ENCODE peak calls at places on chromosomes 2 and 18, in nine cellular contexts. L is stomach, X is spleen, E is HepG2, P is HCT116, F is prostate gland, C is suprapubic skin, Y is transverse colon, G is Panc1. A is an unnamed sample.

GRCh38 chr18:47163241-47163640 is 12.9 kb downstream of the IER3IP1 start:
- DNase-seq in L (no peak), X (no peak), E (no peak), P (no peak), F (no peak), C (no peak), Y (no peak), G (no peak), A (no peak)

GRCh38 chr18:50879302-50880107 is 587 bp downstream of the ME2 start:
- DNase-seq in L (peak), X (no peak), E (peak), P (no peak), F (peak), C (no peak), Y (peak), G (no peak), A (no peak)

GRCh38 chr18:58231930-58232329 is 187.9 kb downstream of the NEDD4L start:
- DNase-seq in L (peak), X (no peak), E (peak), P (no peak), F (no peak), C (no peak), Y (peak), G (no peak), A (no peak)

GRCh38 chr2:218927876-218928275 is 31.6 kb upstream of the CDK5R2 start:
- DNase-seq in L (no peak), X (no peak), E (no peak), P (no peak), F (no peak), C (no peak), Y (no peak), G (no peak), A (no peak)

GRCh38 chr2:205220559-205220958 is 461.7 kb upstream of the NRP2 start:
- DNase-seq in L (no peak), X (no peak), E (peak), P (no peak), F (no peak), C (no peak), Y (no peak), G (no peak), A (no peak)

GRCh38 chr2:88753833-88754584 is 62.5 kb downstream of the RPIA start:
- DNase-seq in L (no peak), X (no peak), E (no peak), P (no peak), F (no peak), C (no peak), Y (no peak), G (no peak), A (no peak)

GRCh38 chr2:207692206-207693065 is 19.0 kb upstream of the CCNYL1 start:
- DNase-seq in L (peak), X (no peak), E (peak), P (peak), F (no peak), C (no peak), Y (peak), G (no peak), A (peak)

GRCh38 chr18:57797209-57797651 is 5.9 kb downstream of the ATP8B1 start:
- DNase-seq in L (peak), X (no peak), E (peak), P (no peak), F (no peak), C (no peak), Y (peak), G (no peak), A (peak)

GRCh38 chr2:150507071-150507470 is 19.6 kb upstream of the RND3 start:
- DNase-seq in L (no peak), X (no peak), E (no peak), P (no peak), F (no peak), C (no peak), Y (no peak), G (no peak), A (no peak)
- TF ChIP-seq POLR2AphosphoS5 in L (no peak), X (no peak), E (no peak), P (no peak), F (no peak), C (no peak), Y (no peak), G (no peak), A (no peak)

GRCh38 chr2:134459706-134460406 is 206.0 kb downstream of the MGAT5 start:
- DNase-seq in L (peak), X (no peak), E (no peak), P (no peak), F (no peak), C (peak), Y (no peak), G (no peak), A (no peak)

GRCh38 chr2:134461511-134461910 is 207.6 kb downstream of the MGAT5 start:
- DNase-seq in L (peak), X (no peak), E (no peak), P (no peak), F (no peak), C (peak), Y (no peak), G (no peak), A (peak)

GRCh38 chr2:134462275-134462674 is 208.4 kb downstream of the MGAT5 start:
- DNase-seq in L (no peak), X (no peak), E (no peak), P (no peak), F (no peak), C (peak), Y (no peak), G (no peak), A (no peak)

GRCh38 chr2:134458950-134459349 is 205.1 kb downstream of the MGAT5 start:
- DNase-seq in L (no peak), X (no peak), E (no peak), P (no peak), F (no peak), C (peak), Y (no peak), G (no peak), A (no peak)

GRCh38 chr2:134460583-134460998 is 206.7 kb downstream of the MGAT5 start:
- DNase-seq in L (peak), X (peak), E (peak), P (peak), F (peak), C (peak), Y (peak), G (peak), A (peak)
- TF ChIP-seq CTCF in L (peak), X (peak), E (peak), P (peak), F (peak), C (peak), Y (peak), G (peak), A (peak)

GRCh38 chr2:95047629-95048510 is 22.4 kb downstream of the MAL start:
- DNase-seq in L (peak), X (peak), E (no peak), P (no peak), F (no peak), C (no peak), Y (no peak), G (no peak), A (no peak)
- H3K27ac ChIP-seq in L (peak), X (no peak), E (no peak), P (no peak), F (no peak), C (no peak), Y (no peak), G (no peak), A (no peak)

GRCh38 chr2:113886479-113887383 is 3.2 kb upstream of the ACTR3 start:
- DNase-seq in L (peak), X (peak), E (peak), P (no peak), F (peak), C (no peak), Y (peak), G (no peak), A (no peak)
- TF ChIP-seq POLR2AphosphoS5 in L (peak), X (no peak), E (no peak), P (no peak), F (peak), C (no peak), Y (no peak), G (no peak), A (no peak)

GRCh38 chr2:1900736-1901135 is 156.4 kb upstream of the PXDN start:
- DNase-seq in L (no peak), X (no peak), E (no peak), P (no peak), F (no peak), C (no peak), Y (no peak), G (no peak), A (no peak)
- TF ChIP-seq CTCF in L (no peak), X (no peak), E (no peak), P (peak), F (no peak), C (no peak), Y (no peak), G (no peak), A (no peak)

GRCh38 chr2:776038-776437 is 98.8 kb upstream of the TMEM18 start:
- DNase-seq in L (no peak), X (no peak), E (no peak), P (no peak), F (no peak), C (no peak), Y (no peak), G (no peak), A (no peak)

GRCh38 chr2:774436-774835 is 97.2 kb upstream of the TMEM18 start:
- DNase-seq in L (no peak), X (no peak), E (no peak), P (no peak), F (no peak), C (no peak), Y (no peak), G (no peak), A (no peak)

GRCh38 chr2:777546-777945 is 100.3 kb upstream of the TMEM18 start:
- DNase-seq in L (no peak), X (no peak), E (no peak), P (no peak), F (no peak), C (no peak), Y (no peak), G (no peak), A (peak)

GRCh38 chr2:777051-777450 is 99.8 kb upstream of the TMEM18 start:
- DNase-seq in L (no peak), X (no peak), E (no peak), P (no peak), F (no peak), C (no peak), Y (no peak), G (no peak), A (no peak)

GRCh38 chr2:776517-776916 is 99.3 kb upstream of the TMEM18 start:
- DNase-seq in L (no peak), X (no peak), E (no peak), P (no peak), F (no peak), C (no peak), Y (no peak), G (peak), A (no peak)
- H3K27ac ChIP-seq in L (no peak), X (no peak), E (no peak), P (no peak), F (no peak), C (no peak), Y (no peak), G (no peak), A (no peak)

GRCh38 chr2:102051659-102052366 is 60.1 kb downstream of the IL1R2 start:
- DNase-seq in L (no peak), X (no peak), E (no peak), P (no peak), F (no peak), C (no peak), Y (no peak), G (no peak), A (no peak)
- TF ChIP-seq POLR2AphosphoS5 in L (no peak), X (no peak), E (no peak), P (no peak), F (peak), C (no peak), Y (no peak), G (no peak), A (no peak)